ENCODE peak calls at places on chromosomes 2 and 18, in four cellular contexts. K is mesendoderm, L is H1, S is IMR-90. P is an unnamed sample.

GRCh38 chr2:6923319-6923718 is 6.1 kb downstream of the RNF144A start:
- DNase-seq in K (no peak), S (no peak), L (no peak), P (no peak)

GRCh38 chr2:25558262-25558661 is 115.1 kb downstream of the DTNB start:
- DNase-seq in K (peak; percentile 42), L (no peak), S (peak; percentile 85), P (no peak)

GRCh38 chr2:55159037-55159651 is 72.9 kb downstream of the CLHC1 start:
- DNase-seq in S (no peak), K (no peak), L (no peak), P (no peak)

GRCh38 chr18:36756262-36756661 is 72.5 kb downstream of the TPGS2 start:
- DNase-seq in S (peak; percentile 31), K (no peak), L (no peak), P (no peak)

GRCh38 chr18:985301-985700 is 80.6 kb downstream of the ADCYAP1 start:
- DNase-seq in S (no peak), L (no peak), K (peak; percentile 52), P (peak; percentile 36)

GRCh38 chr2:201807452-201807980 is 1.2 kb downstream of the CDK15 start:
- DNase-seq in L (no peak), K (peak; percentile 53), S (peak; percentile 63), P (no peak)

GRCh38 chr2:240304746-240305161 is 130.7 kb upstream of the GPC1 start:
- DNase-seq in S (no peak), K (no peak), L (no peak), P (no peak)

GRCh38 chr2:153403937-153404336 is 74.6 kb downstream of the RPRM start:
- DNase-seq in L (no peak), S (no peak), K (no peak), P (no peak)

GRCh38 chr2:78992807-78993517 is 32.5 kb upstream of the REG3G start:
- DNase-seq in S (no peak), L (peak; percentile 69), K (peak; percentile 72), P (peak; percentile 88)

DNA sequence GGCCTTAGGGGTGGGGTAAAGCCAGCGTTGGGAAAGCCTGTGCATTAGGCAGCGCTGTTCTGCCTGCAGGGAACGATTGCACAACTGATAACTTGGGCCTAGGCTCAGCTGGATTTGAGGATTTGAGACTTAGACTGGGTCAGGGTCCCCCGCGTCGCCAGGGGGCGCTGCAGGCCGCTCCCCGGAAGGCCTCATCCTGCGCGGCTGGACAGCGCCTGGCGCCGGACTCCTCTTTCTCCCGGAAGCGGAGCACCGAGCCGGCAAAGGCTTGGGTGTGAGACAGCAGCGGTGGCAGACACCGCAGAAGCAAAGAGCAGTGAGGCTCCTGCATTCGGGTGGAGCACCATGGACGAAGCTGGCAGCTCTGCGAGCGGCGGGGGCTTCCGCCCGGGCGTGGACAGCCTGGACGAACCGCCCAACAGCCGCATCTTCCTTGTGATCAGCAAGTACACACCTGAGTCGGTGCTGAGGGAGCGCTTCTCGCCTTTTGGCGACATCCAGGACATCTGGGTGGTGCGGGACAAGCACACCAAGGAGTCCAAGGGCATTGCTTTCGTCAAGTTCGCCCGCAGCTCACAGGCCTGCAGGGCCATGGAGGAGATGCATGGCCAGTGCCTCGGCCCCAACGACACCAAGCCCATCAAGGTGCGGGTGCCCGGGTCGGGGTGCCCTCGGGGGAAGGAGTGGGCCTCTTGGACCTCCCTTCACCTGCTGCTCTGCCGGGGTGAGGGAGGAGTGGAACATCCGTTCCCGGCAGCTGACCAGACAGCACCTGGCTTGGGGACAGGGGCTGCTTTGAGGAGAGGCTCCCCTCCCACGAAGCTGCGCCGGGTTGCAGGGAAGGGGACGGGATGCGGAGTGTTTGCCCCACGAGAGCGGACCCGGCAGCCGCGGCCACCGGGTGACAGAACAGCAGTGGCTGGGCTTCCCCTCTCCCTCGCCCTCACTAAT is at the start of gene RBM45:
- DNase-seq in S (peak; percentile 89), L (peak; percentile 94), K (peak; percentile 94), P (peak; percentile 93)
- H4K5ac ChIP-seq in S (peak within 1 kb of the TSS; percentile 67), L (peak within 1 kb of the TSS; percentile 22), K (no peak within 1 kb of the TSS), P (no peak within 1 kb of the TSS)

DNA sequence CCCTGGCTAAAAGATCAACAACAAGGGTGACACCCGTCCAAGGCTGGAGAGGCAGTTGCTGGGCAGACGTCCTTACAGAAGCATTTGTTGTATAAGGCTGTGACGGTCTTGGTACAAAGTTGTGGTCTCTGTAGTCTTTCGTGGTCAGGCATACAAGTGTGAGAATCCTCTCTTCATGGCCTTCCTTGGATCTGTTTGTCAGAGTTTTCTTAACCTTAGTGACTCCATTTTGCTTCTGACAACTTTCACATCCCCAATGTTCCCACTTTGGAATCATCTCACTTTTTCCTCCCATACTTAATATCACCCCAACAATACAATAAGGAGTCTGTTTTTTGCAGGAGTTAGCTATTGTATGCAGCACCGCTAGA is 72.7 kb upstream of the ZCCHC2 start:
- DNase-seq in S (no peak), L (no peak), K (no peak), P (no peak)
- H4K5ac ChIP-seq in S (no peak overlapping the region), L (no peak overlapping the region), K (no peak overlapping the region), P (no peak overlapping the region)

DNA sequence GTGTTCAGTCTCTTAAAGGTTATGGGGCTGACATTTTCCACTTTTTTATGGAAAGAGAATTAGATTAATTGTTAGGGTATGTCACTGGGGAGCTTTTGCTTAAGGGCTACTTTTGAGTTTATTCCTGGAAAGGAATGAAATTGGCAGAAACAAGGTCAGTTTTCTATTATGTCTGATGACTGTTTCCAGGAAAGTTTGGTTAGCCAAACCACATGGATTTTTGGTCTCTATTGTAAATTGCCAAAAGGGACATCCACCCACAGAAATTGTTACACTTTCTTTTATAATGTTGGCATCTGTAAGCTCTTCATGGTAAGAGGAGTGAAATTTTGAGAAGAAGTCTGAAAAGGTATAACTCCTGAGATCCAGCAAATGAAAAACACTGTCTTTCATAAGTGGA is 229.6 kb upstream of the MMADHC start:
- DNase-seq in K (no peak), S (no peak), L (no peak), P (no peak)
- H4K5ac ChIP-seq in K (no peak overlapping the region), S (no peak overlapping the region), L (no peak overlapping the region), P (no peak overlapping the region)

GRCh38 chr2:197496695-197497094 is 2.9 kb downstream of the HSPD1 start:
- DNase-seq in S (no peak), K (no peak), L (no peak), P (no peak)

GRCh38 chr2:197497301-197497700 is 2.3 kb downstream of the HSPD1 start:
- DNase-seq in L (no peak), S (no peak), K (no peak), P (no peak)

GRCh38 chr2:197498627-197498936 is 1.1 kb downstream of the HSPD1 start:
- DNase-seq in K (no peak), L (no peak), S (no peak), P (no peak)

GRCh38 chr2:197498937-197499593 is 575 bp downstream of the HSPD1 start:
- DNase-seq in L (peak; percentile 61), S (peak; percentile 42), K (peak; percentile 66), P (peak; percentile 58)

GRCh38 chr2:197495433-197496134 is 4.1 kb downstream of the HSPD1 start:
- DNase-seq in K (no peak), L (no peak), S (no peak), P (no peak)
- H4K5ac ChIP-seq in K (no peak overlapping the region), L (no peak overlapping the region), S (no peak overlapping the region), P (no peak overlapping the region)

GRCh38 chr2:164764996-164765395 is 76.6 kb downstream of the COBLL1 start:
- DNase-seq in L (no peak), K (no peak), S (peak; percentile 15), P (no peak)

GRCh38 chr2:164766217-164766616 is 75.4 kb downstream of the COBLL1 start:
- DNase-seq in S (no peak), K (no peak), L (no peak), P (no peak)

GRCh38 chr2:164766931-164767330 is 74.7 kb downstream of the COBLL1 start:
- DNase-seq in K (no peak), S (no peak), L (no peak), P (no peak)

GRCh38 chr2:164763431-164763830 is 78.2 kb downstream of the COBLL1 start:
- DNase-seq in L (no peak), S (no peak), K (no peak), P (no peak)

GRCh38 chr2:164764474-164764873 is 77.1 kb downstream of the COBLL1 start:
- DNase-seq in L (no peak), K (no peak), S (no peak), P (no peak)
- H4K5ac ChIP-seq in L (no peak overlapping the region), K (no peak overlapping the region), S (no peak overlapping the region), P (no peak overlapping the region)

GRCh38 chr18:21571763-21572162 is 28.7 kb downstream of the ESCO1 start:
- DNase-seq in S (no peak), L (no peak), K (no peak), P (no peak)
- H4K5ac ChIP-seq in S (no peak overlapping the region), L (no peak overlapping the region), K (no peak overlapping the region), P (no peak overlapping the region)

DNA sequence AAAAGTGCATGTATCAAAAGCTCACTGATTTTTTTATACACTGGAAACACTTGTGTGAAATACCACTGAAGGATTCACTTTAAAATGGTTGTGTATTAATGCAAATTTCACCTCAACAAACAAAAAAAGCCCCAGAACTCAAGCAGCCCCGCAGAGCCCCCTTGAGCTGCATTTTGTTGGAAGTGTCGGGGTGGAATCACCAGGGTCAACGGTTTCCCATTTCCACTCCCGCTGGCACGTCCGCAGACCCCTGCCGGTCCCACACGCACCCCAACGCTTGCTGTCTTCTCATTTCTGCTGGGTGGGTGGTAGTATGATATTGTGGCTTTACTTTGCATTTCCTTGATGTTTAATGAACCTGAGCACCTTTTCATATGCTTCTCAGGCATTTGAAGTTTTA is 239.7 kb downstream of the FAM210A start:
- DNase-seq in K (no peak), S (no peak), L (no peak), P (no peak)
- H4K5ac ChIP-seq in K (no peak overlapping the region), S (no peak overlapping the region), L (no peak overlapping the region), P (no peak overlapping the region)

P was measured in H9.